ENCODE peak calls at places on chromosomes 3 and 15, in six cellular contexts. E is astrocyte of the spinal cord, H is GM23338, V is H9, P is endothelial cell, Y is left ventricle myocardium inferior. D is an unnamed sample.

GRCh38 chr15:62165029-62165792 is at the start of gene C2CD4B:
- DNase-seq in E (no peak), H (peak; percentile 78), V (peak; percentile 82), P (peak; percentile 73), Y (peak; percentile 68), D (peak; percentile 30)

GRCh38 chr3:195106418-195106906 is 164.5 kb downstream of the XXYLT1 start:
- DNase-seq in E (peak; percentile 66), H (peak; percentile 81), V (peak; percentile 77), P (peak; percentile 80), Y (peak; percentile 74), D (peak; percentile 68)

GRCh38 chr3:197422506-197422905 is 124.1 kb upstream of the DLG1 start:
- DNase-seq in E (no peak), H (no peak), V (no peak), P (no peak), Y (no peak), D (no peak)

GRCh38 chr15:32668942-32669341 is 27.4 kb downstream of the SCG5 start:
- DNase-seq in E (no peak), H (peak; percentile 91), V (peak; percentile 77), P (no peak), Y (no peak), D (no peak)

GRCh38 chr15:88238618-88239430 is 17.7 kb downstream of the NTRK3 start:
- DNase-seq in E (no peak), H (no peak), V (no peak), P (no peak), Y (no peak), D (no peak)

GRCh38 chr15:77581896-77582569 is 50.7 kb downstream of the LINGO1 start:
- DNase-seq in E (no peak), H (no peak), V (no peak), P (no peak), Y (no peak), D (no peak)

GRCh38 chr3:3127432-3128010 is 781 bp downstream of the TRNT1 start:
- DNase-seq in E (no peak), H (peak; percentile 14), V (no peak), P (no peak), Y (no peak), D (no peak)

GRCh38 chr15:31871159-31871886 is 159.0 kb upstream of the CHRNA7 start:
- DNase-seq in E (no peak), H (peak; percentile 17), V (no peak), P (no peak), Y (no peak), D (no peak)

GRCh38 chr3:84772841-84773240 is 185.9 kb upstream of the CADM2 start:
- DNase-seq in E (no peak), H (peak; percentile 47), V (no peak), P (no peak), Y (no peak), D (no peak)

GRCh38 chr3:181932039-181932438 is 220.3 kb downstream of the SOX2 start:
- DNase-seq in E (no peak), H (no peak), V (no peak), P (no peak), Y (no peak), D (no peak)

GRCh38 chr3:632571-633170 is 436.1 kb downstream of the CHL1 start:
- DNase-seq in E (peak; percentile 44), H (peak; percentile 70), V (peak; percentile 76), P (peak; percentile 4), Y (no peak), D (peak; percentile 72)

GRCh38 chr3:130395916-130396315 is 50.4 kb downstream of the COL6A5 start:
- DNase-seq in E (peak; percentile 87), H (peak; percentile 52), V (peak; percentile 64), P (no peak), Y (no peak), D (no peak)

GRCh38 chr3:140736863-140737460 is 59.1 kb downstream of the TRIM42 start:
- DNase-seq in E (peak; percentile 55), H (peak; percentile 77), V (peak; percentile 72), P (peak; percentile 64), Y (peak; percentile 61), D (peak; percentile 18)

GRCh38 chr3:146834917-146835316 is 229.8 kb upstream of the PLSCR5 start:
- DNase-seq in E (peak; percentile 56), H (no peak), V (no peak), P (no peak), Y (no peak), D (no peak)

GRCh38 chr3:59790241-59790640 is 740.4 kb upstream of the CFAP20DC start:
- DNase-seq in E (no peak), H (no peak), V (no peak), P (no peak), Y (no peak), D (no peak)

GRCh38 chr3:69882560-69882959 is 117.0 kb upstream of the SAMMSON start:
- DNase-seq in E (no peak), H (no peak), V (no peak), P (no peak), Y (no peak), D (no peak)

GRCh38 chr3:118932822-118933558 is 101.7 kb downstream of the IGSF11 start:
- DNase-seq in E (no peak), H (no peak), V (no peak), P (no peak), Y (peak; percentile 34), D (no peak)

GRCh38 chr3:59775781-59776270 is 726.0 kb upstream of the CFAP20DC start:
- DNase-seq in E (no peak), H (no peak), V (no peak), P (no peak), Y (no peak), D (no peak)

GRCh38 chr3:105827101-105827634 is 41.6 kb downstream of the CBLB start:
- DNase-seq in E (no peak), H (no peak), V (no peak), P (no peak), Y (no peak), D (no peak)

GRCh38 chr3:143974181-143974876 is 2.7 kb downstream of the DIPK2A start:
- DNase-seq in E (peak; percentile 32), H (no peak), V (no peak), P (no peak), Y (no peak), D (no peak)

GRCh38 chr3:59695858-59696257 is 646.0 kb upstream of the CFAP20DC start:
- DNase-seq in E (no peak), H (no peak), V (no peak), P (no peak), Y (no peak), D (no peak)

GRCh38 chr3:114217266-114217665 is 20.1 kb downstream of the ZNF80 start:
- DNase-seq in E (peak; percentile 8), H (no peak), V (no peak), P (no peak), Y (no peak), D (no peak)

GRCh38 chr3:129688310-129688895 is 81.9 kb upstream of the PLXND1 start:
- DNase-seq in E (peak; percentile 70), H (peak; percentile 88), V (peak; percentile 65), P (peak; percentile 30), Y (peak; percentile 77), D (peak; percentile 57)

GRCh38 chr3:152235709-152236298 is 32.9 kb upstream of the MBNL1 start:
- DNase-seq in E (peak; percentile 40), H (no peak), V (no peak), P (no peak), Y (no peak), D (no peak)

GRCh38 chr3:128280466-128281455 is 127.5 kb downstream of the EEFSEC start:
- DNase-seq in E (no peak), H (peak; percentile 88), V (peak; percentile 88), P (no peak), Y (no peak), D (no peak)

GRCh38 chr3:8997151-8997550 is 33.9 kb upstream of the RAD18 start:
- DNase-seq in E (no peak), H (no peak), V (no peak), P (no peak), Y (no peak), D (no peak)

GRCh38 chr3:8996216-8996615 is 32.9 kb upstream of the RAD18 start:
- DNase-seq in E (no peak), H (no peak), V (no peak), P (no peak), Y (no peak), D (no peak)

GRCh38 chr3:8994226-8994625 is 31.0 kb upstream of the RAD18 start:
- DNase-seq in E (no peak), H (no peak), V (no peak), P (no peak), Y (no peak), D (no peak)

GRCh38 chr3:9000041-9000440 is 36.8 kb upstream of the RAD18 start:
- DNase-seq in E (no peak), H (no peak), V (no peak), P (no peak), Y (no peak), D (no peak)

GRCh38 chr3:8996681-8997121 is 33.4 kb upstream of the RAD18 start:
- DNase-seq in E (peak; percentile 16), H (peak; percentile 64), V (peak; percentile 59), P (peak; percentile 30), Y (peak; percentile 51), D (no peak)
- TF ChIP-seq CTCF in E (peak; percentile 45), H (peak; percentile 48), V (peak; percentile 54), P (no peak), Y (peak; percentile 52), D (peak; percentile 27)

GRCh38 chr15:67023517-67024321 is 41.7 kb upstream of the SMAD3 start:
- DNase-seq in E (no peak), H (no peak), V (no peak), P (no peak), Y (no peak), D (no peak)
- TF ChIP-seq CTCF in E (no peak), H (no peak), V (no peak), P (no peak), Y (no peak), D (no peak)

GRCh38 chr3:123449986-123450474 is 1.1 kb upstream of the ADCY5 start:
- DNase-seq in E (no peak), H (peak; percentile 84), V (peak; percentile 66), P (no peak), Y (peak; percentile 38), D (peak; percentile 23)
- TF ChIP-seq CTCF in E (no peak), H (no peak), V (no peak), P (no peak), Y (no peak), D (no peak)

GRCh38 chr15:68371851-68372250 is 60.1 kb downstream of the ITGA11 start:
- DNase-seq in E (no peak), H (no peak), V (no peak), P (no peak), Y (no peak), D (no peak)

GRCh38 chr15:68371160-68371559 is 60.8 kb downstream of the ITGA11 start:
- DNase-seq in E (no peak), H (no peak), V (no peak), P (no peak), Y (no peak), D (no peak)

GRCh38 chr15:68373028-68373427 is 58.9 kb downstream of the ITGA11 start:
- DNase-seq in E (no peak), H (no peak), V (no peak), P (no peak), Y (no peak), D (no peak)

GRCh38 chr15:68370768-68371151 is 61.2 kb downstream of the ITGA11 start:
- DNase-seq in E (peak; percentile 44), H (no peak), V (no peak), P (no peak), Y (no peak), D (no peak)

DNA sequence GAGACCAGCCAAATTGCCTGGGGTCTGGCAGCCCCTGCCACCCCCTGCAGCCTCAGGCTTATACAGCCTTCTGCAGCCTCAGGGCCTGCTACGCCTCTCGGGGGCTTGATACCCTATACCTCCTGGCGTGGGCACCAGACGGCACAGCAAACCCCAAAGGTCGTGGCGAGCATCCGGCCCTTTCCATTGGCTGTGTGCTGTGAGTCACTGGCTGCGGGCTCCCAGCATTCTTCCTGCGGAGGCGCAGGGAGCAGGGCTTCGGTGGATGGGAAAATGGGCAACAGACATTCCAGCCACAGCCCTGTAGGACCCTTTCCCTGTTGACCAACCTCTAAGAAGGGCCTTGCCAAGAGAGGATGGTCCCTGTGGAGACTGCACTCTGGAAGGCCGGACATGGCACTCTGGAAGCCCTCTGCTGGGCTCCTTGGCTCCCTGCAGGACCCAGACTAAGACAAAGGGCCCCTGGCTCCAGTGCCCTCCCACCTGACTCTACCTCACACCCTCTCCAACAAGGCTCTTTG is 59.6 kb downstream of the ITGA11 start:
- DNase-seq in E (peak; percentile 52), H (peak; percentile 80), V (peak; percentile 80), P (peak; percentile 45), Y (no peak), D (peak; percentile 20)
- TF ChIP-seq CTCF in E (peak; percentile 70), H (peak; percentile 58), V (peak; percentile 71), P (peak; percentile 19), Y (peak; percentile 68), D (peak; percentile 49)